ENCODE peak calls at places on chromosomes 3 and 15, in seven cellular contexts. One of them, this sample, is unnamed. For H4K20me1, the result is how much of the 10 kb centered on the place peaks cover.

GRCh38 chr3:179421500-179421899 is 29.8 kb downstream of the GNB4 start:
- DNase-seq in hepatocyte: peak
- DNase-seq in MM.1S: no peak
- DNase-seq in PC-3: no peak
- DNase-seq in HCT116: no peak
- DNase-seq in GM23338: peak
- DNase-seq in GM23248: peak
- DNase-seq in this sample: peak

GRCh38 chr3:185629554-185630181 is 43.6 kb downstream of the SENP2 start:
- DNase-seq in MM.1S: no peak
- DNase-seq in PC-3: no peak
- DNase-seq in GM23248: peak
- DNase-seq in GM23338: no peak
- DNase-seq in hepatocyte: no peak
- DNase-seq in HCT116: no peak
- DNase-seq in this sample: no peak

GRCh38 chr15:34708422-34708821 is 46.4 kb downstream of the GJD2 start:
- DNase-seq in GM23338: peak
- DNase-seq in MM.1S: peak
- DNase-seq in PC-3: peak
- DNase-seq in GM23248: peak
- DNase-seq in HCT116: peak
- DNase-seq in hepatocyte: peak
- DNase-seq in this sample: peak

GRCh38 chr3:13420051-13420816 is at the start of gene NUP210:
- DNase-seq in MM.1S: peak
- DNase-seq in HCT116: no peak
- DNase-seq in PC-3: peak
- DNase-seq in GM23248: no peak
- DNase-seq in GM23338: peak
- DNase-seq in hepatocyte: peak
- DNase-seq in this sample: peak

GRCh38 chr15:88881781-88882180 is 13.6 kb downstream of the HAPLN3 start:
- DNase-seq in HCT116: no peak
- DNase-seq in GM23338: no peak
- DNase-seq in GM23248: peak
- DNase-seq in MM.1S: no peak
- DNase-seq in PC-3: no peak
- DNase-seq in hepatocyte: no peak
- DNase-seq in this sample: no peak

GRCh38 chr15:92801774-92802464 is 98.2 kb upstream of the CHD2 start:
- DNase-seq in PC-3: peak
- DNase-seq in HCT116: peak
- DNase-seq in hepatocyte: no peak
- DNase-seq in MM.1S: no peak
- DNase-seq in GM23338: no peak
- DNase-seq in GM23248: peak
- DNase-seq in this sample: no peak

GRCh38 chr3:127857270-127857801 is 35.0 kb upstream of the MGLL start:
- DNase-seq in GM23248: no peak
- DNase-seq in hepatocyte: no peak
- DNase-seq in HCT116: no peak
- DNase-seq in PC-3: no peak
- DNase-seq in MM.1S: no peak
- DNase-seq in GM23338: no peak
- DNase-seq in this sample: no peak

GRCh38 chr15:101170568-101171350 is 81.1 kb downstream of the CHSY1 start:
- DNase-seq in hepatocyte: no peak
- DNase-seq in MM.1S: no peak
- DNase-seq in PC-3: peak
- DNase-seq in HCT116: no peak
- DNase-seq in GM23338: no peak
- DNase-seq in GM23248: peak
- DNase-seq in this sample: no peak

GRCh38 chr15:49855917-49856637 is 235.2 kb downstream of the DTWD1 start:
- DNase-seq in GM23248: peak
- DNase-seq in GM23338: no peak
- DNase-seq in hepatocyte: no peak
- DNase-seq in PC-3: no peak
- DNase-seq in MM.1S: no peak
- DNase-seq in HCT116: no peak
- DNase-seq in this sample: no peak

GRCh38 chr3:63303238-63303637 is 25.1 kb downstream of the SYNPR start:
- DNase-seq in GM23248: no peak
- DNase-seq in MM.1S: no peak
- DNase-seq in HCT116: no peak
- DNase-seq in GM23338: no peak
- DNase-seq in hepatocyte: no peak
- DNase-seq in PC-3: peak
- DNase-seq in this sample: no peak
- H4K20me1 ChIP-seq in GM23248: under half
- H4K20me1 ChIP-seq in MM.1S: under half
- H4K20me1 ChIP-seq in HCT116: under half
- H4K20me1 ChIP-seq in GM23338: under half
- H4K20me1 ChIP-seq in hepatocyte: under half
- H4K20me1 ChIP-seq in PC-3: under half
- H4K20me1 ChIP-seq in this sample: under half

GRCh38 chr3:50620420-50620819 is 3.5 kb downstream of the MAPKAPK3 start:
- DNase-seq in hepatocyte: no peak
- DNase-seq in MM.1S: no peak
- DNase-seq in GM23248: no peak
- DNase-seq in PC-3: peak
- DNase-seq in HCT116: no peak
- DNase-seq in GM23338: no peak
- DNase-seq in this sample: no peak
- TF ChIP-seq EZH2phosphoT487 in hepatocyte: no peak
- TF ChIP-seq EZH2phosphoT487 in MM.1S: no peak
- TF ChIP-seq EZH2phosphoT487 in GM23248: no peak
- TF ChIP-seq EZH2phosphoT487 in PC-3: no peak
- TF ChIP-seq EZH2phosphoT487 in HCT116: no peak
- TF ChIP-seq EZH2phosphoT487 in GM23338: no peak
- TF ChIP-seq EZH2phosphoT487 in this sample: no peak

GRCh38 chr3:23201154-23201838 is 1.8 kb upstream of the UBE2E2 start:
- DNase-seq in PC-3: no peak
- DNase-seq in GM23338: no peak
- DNase-seq in GM23248: no peak
- DNase-seq in hepatocyte: no peak
- DNase-seq in HCT116: no peak
- DNase-seq in MM.1S: no peak
- DNase-seq in this sample: no peak

GRCh38 chr3:23202921-23203650 is at the start of gene UBE2E2:
- DNase-seq in MM.1S: peak
- DNase-seq in HCT116: no peak
- DNase-seq in PC-3: peak
- DNase-seq in GM23248: peak
- DNase-seq in GM23338: peak
- DNase-seq in hepatocyte: peak
- DNase-seq in this sample: peak

GRCh38 chr3:23199649-23200048 is 3.5 kb upstream of the UBE2E2 start:
- DNase-seq in hepatocyte: no peak
- DNase-seq in MM.1S: no peak
- DNase-seq in GM23248: no peak
- DNase-seq in PC-3: no peak
- DNase-seq in GM23338: no peak
- DNase-seq in HCT116: no peak
- DNase-seq in this sample: peak

GRCh38 chr3:23203651-23204111 is 554 bp downstream of the UBE2E2 start:
- DNase-seq in GM23338: peak
- DNase-seq in PC-3: peak
- DNase-seq in GM23248: peak
- DNase-seq in MM.1S: peak
- DNase-seq in hepatocyte: peak
- DNase-seq in HCT116: no peak
- DNase-seq in this sample: peak

GRCh38 chr3:23202203-23202920 is 765 bp upstream of the UBE2E2 start:
- DNase-seq in hepatocyte: no peak
- DNase-seq in PC-3: peak
- DNase-seq in GM23338: peak
- DNase-seq in HCT116: no peak
- DNase-seq in MM.1S: no peak
- DNase-seq in GM23248: peak
- DNase-seq in this sample: no peak
- TF ChIP-seq EZH2 in hepatocyte: no peak
- TF ChIP-seq EZH2 in PC-3: no peak
- TF ChIP-seq EZH2 in GM23338: no peak
- TF ChIP-seq EZH2 in HCT116: no peak
- TF ChIP-seq EZH2 in MM.1S: no peak
- TF ChIP-seq EZH2 in GM23248: no peak
- TF ChIP-seq EZH2 in this sample: no peak

GRCh38 chr15:98745179-98745578 is 96.8 kb downstream of the IGF1R start:
- DNase-seq in HCT116: no peak
- DNase-seq in MM.1S: no peak
- DNase-seq in GM23338: no peak
- DNase-seq in hepatocyte: peak
- DNase-seq in GM23248: no peak
- DNase-seq in PC-3: peak
- DNase-seq in this sample: no peak
- H4K20me1 ChIP-seq in HCT116: under half
- H4K20me1 ChIP-seq in MM.1S: under half
- H4K20me1 ChIP-seq in GM23338: half or more
- H4K20me1 ChIP-seq in hepatocyte: under half
- H4K20me1 ChIP-seq in GM23248: under half
- H4K20me1 ChIP-seq in PC-3: under half
- H4K20me1 ChIP-seq in this sample: half or more

DNA sequence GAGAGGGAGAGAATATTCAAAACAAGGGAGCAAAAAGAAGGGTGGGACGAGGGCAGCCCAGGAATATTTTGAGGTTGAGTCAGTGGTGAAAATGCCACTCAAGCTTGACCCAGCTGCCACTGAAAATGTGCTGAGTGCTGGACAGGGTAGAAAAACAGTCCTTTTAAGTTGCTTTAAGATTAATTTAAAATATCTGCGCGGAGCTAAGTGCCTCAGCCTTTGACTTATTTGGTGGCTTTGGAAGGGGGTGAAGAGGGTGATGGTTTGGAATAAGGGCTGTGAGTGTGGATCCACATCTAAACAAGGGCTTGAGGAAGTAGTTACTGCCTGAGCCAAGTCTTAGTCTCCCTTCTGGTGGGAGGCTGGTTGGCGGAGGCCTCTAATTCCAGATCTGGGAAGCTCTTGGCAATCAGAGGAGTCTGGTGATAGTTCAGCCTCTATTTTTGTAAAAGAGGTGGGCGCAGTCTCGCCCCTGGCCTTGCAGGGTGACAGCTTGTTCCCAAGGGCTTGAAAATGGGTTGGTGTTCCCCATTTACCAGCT is 280.8 kb upstream of the ROPN1 start:
- DNase-seq in GM23338: no peak
- DNase-seq in PC-3: peak
- DNase-seq in MM.1S: no peak
- DNase-seq in GM23248: no peak
- DNase-seq in hepatocyte: no peak
- DNase-seq in HCT116: no peak
- DNase-seq in this sample: no peak
- TF ChIP-seq EZH2phosphoT487 in GM23338: no peak
- TF ChIP-seq EZH2phosphoT487 in PC-3: no peak
- TF ChIP-seq EZH2phosphoT487 in MM.1S: no peak
- TF ChIP-seq EZH2phosphoT487 in GM23248: no peak
- TF ChIP-seq EZH2phosphoT487 in hepatocyte: no peak
- TF ChIP-seq EZH2phosphoT487 in HCT116: no peak
- TF ChIP-seq EZH2phosphoT487 in this sample: no peak

GRCh38 chr3:133939496-133939835 is 43.8 kb upstream of the RAB6B start:
- DNase-seq in GM23338: no peak
- DNase-seq in PC-3: no peak
- DNase-seq in hepatocyte: no peak
- DNase-seq in HCT116: no peak
- DNase-seq in GM23248: no peak
- DNase-seq in MM.1S: no peak
- DNase-seq in this sample: no peak
- TF ChIP-seq EZH2 in GM23338: no peak
- TF ChIP-seq EZH2 in PC-3: no peak
- TF ChIP-seq EZH2 in hepatocyte: no peak
- TF ChIP-seq EZH2 in HCT116: no peak
- TF ChIP-seq EZH2 in GM23248: no peak
- TF ChIP-seq EZH2 in MM.1S: no peak
- TF ChIP-seq EZH2 in this sample: no peak

GRCh38 chr15:84750583-84751092 is 2.2 kb downstream of the ZNF592 start:
- DNase-seq in GM23338: no peak
- DNase-seq in MM.1S: no peak
- DNase-seq in hepatocyte: no peak
- DNase-seq in GM23248: no peak
- DNase-seq in PC-3: no peak
- DNase-seq in HCT116: no peak
- DNase-seq in this sample: peak

GRCh38 chr15:84755736-84756527 is 7.5 kb downstream of the ZNF592 start:
- DNase-seq in hepatocyte: no peak
- DNase-seq in GM23248: no peak
- DNase-seq in MM.1S: no peak
- DNase-seq in PC-3: no peak
- DNase-seq in GM23338: peak
- DNase-seq in HCT116: no peak
- DNase-seq in this sample: no peak

GRCh38 chr15:84752195-84752594 is 3.8 kb downstream of the ZNF592 start:
- DNase-seq in HCT116: no peak
- DNase-seq in GM23338: no peak
- DNase-seq in hepatocyte: no peak
- DNase-seq in GM23248: no peak
- DNase-seq in MM.1S: no peak
- DNase-seq in PC-3: no peak
- DNase-seq in this sample: no peak

GRCh38 chr15:84749111-84749991 is 959 bp downstream of the ZNF592 start:
- DNase-seq in MM.1S: peak
- DNase-seq in PC-3: peak
- DNase-seq in GM23248: peak
- DNase-seq in HCT116: no peak
- DNase-seq in GM23338: peak
- DNase-seq in hepatocyte: peak
- DNase-seq in this sample: peak

GRCh38 chr15:84752700-84753099 is 4.3 kb downstream of the ZNF592 start:
- DNase-seq in MM.1S: no peak
- DNase-seq in PC-3: peak
- DNase-seq in HCT116: no peak
- DNase-seq in GM23248: peak
- DNase-seq in hepatocyte: no peak
- DNase-seq in GM23338: no peak
- DNase-seq in this sample: no peak
- H4K20me1 ChIP-seq in MM.1S: under half
- H4K20me1 ChIP-seq in PC-3: under half
- H4K20me1 ChIP-seq in HCT116: under half
- H4K20me1 ChIP-seq in GM23248: under half
- H4K20me1 ChIP-seq in hepatocyte: half or more
- H4K20me1 ChIP-seq in GM23338: under half
- H4K20me1 ChIP-seq in this sample: under half

This sample was measured in neural progenitor cell.